ENCODE peak calls at places on chromosomes 12 and 14, in four cellular contexts. K is MCF 10A, P is mucosa of descending colon, W is NCI-H446. A is an unnamed sample.

GRCh38 chr14:29419736-29420135 is 507.9 kb downstream of the PRKD1 start:
- DNase-seq in K (no peak), P (no peak), W (no peak), A (no peak)

GRCh38 chr12:11771356-11771755 is 121.9 kb downstream of the ETV6 start:
- DNase-seq in K (no peak), P (no peak), W (no peak), A (no peak)

GRCh38 chr14:105325303-105325702 is 10.8 kb downstream of the PACS2 start:
- DNase-seq in K (no peak), P (peak; percentile 37), W (no peak), A (no peak)

GRCh38 chr12:124352839-124353238 is 57.9 kb downstream of the RFLNA start:
- DNase-seq in K (no peak), P (peak; percentile 92), W (no peak), A (no peak)

GRCh38 chr12:131637986-131638385 is 72.9 kb upstream of the SFSWAP start:
- DNase-seq in K (no peak), P (no peak), W (no peak), A (no peak)

GRCh38 chr12:55067701-55068100 is 47.9 kb downstream of the NEUROD4 start:
- DNase-seq in K (no peak), P (no peak), W (peak; percentile 56), A (no peak)

GRCh38 chr12:94795520-94795919 is 145.2 kb upstream of the TMCC3 start:
- DNase-seq in K (peak; percentile 65), P (no peak), W (no peak), A (no peak)

GRCh38 chr12:125228519-125229260 is 163.5 kb downstream of the AACS start:
- DNase-seq in K (peak; percentile 28), P (no peak), W (peak; percentile 30), A (no peak)

GRCh38 chr14:79703209-79703608 is 508.1 kb downstream of the DIO2 start:
- DNase-seq in K (no peak), P (no peak), W (no peak), A (no peak)

A was measured in NCI-H1930.